ENCODE peak calls at places on chromosomes 11 and 22, in four cellular contexts. F is fibroblast of mammary gland, R is sigmoid colon, L is MCF 10A. M is an unnamed sample.

GRCh38 chr11:12195773-12196172 is 85.4 kb downstream of the MICAL2 start:
- DNase-seq in F (no peak), R (no peak), L (no peak), M (no peak)

GRCh38 chr11:72609451-72609850 is 64.8 kb downstream of the PDE2A start:
- DNase-seq in F (no peak), R (no peak), L (peak), M (no peak)

GRCh38 chr11:109197656-109198055 is 224.3 kb upstream of the C11orf87 start:
- DNase-seq in F (peak), R (no peak), L (no peak), M (no peak)

GRCh38 chr11:127000291-127000968 is at the start of gene KIRREL3:
- DNase-seq in F (no peak), R (no peak), L (no peak), M (no peak)

GRCh38 chr11:107856981-107857517 is 1.5 kb downstream of the SLC35F2 start:
- DNase-seq in F (peak), R (no peak), L (peak), M (no peak)

GRCh38 chr11:123719452-123719851 is 22.0 kb downstream of the ZNF202 start:
- DNase-seq in F (peak), R (no peak), L (no peak), M (no peak)

GRCh38 chr22:22784249-22785039 is 103.2 kb upstream of the IGLL5 start:
- DNase-seq in F (no peak), R (no peak), L (no peak), M (no peak)

GRCh38 chr22:33923660-33924246 is 3.5 kb upstream of the LARGE1 start:
- DNase-seq in F (peak), R (peak), L (peak), M (peak)

GRCh38 chr22:20867179-20868099 is 8.6 kb downstream of the SNAP29 start:
- DNase-seq in F (peak), R (peak), L (no peak), M (no peak)

GRCh38 chr22:46843691-46844297 is 81.3 kb downstream of the TBC1D22A start:
- DNase-seq in F (no peak), R (no peak), L (no peak), M (no peak)

GRCh38 chr11:93085097-93085496 is 112.7 kb downstream of the SLC36A4 start:
- DNase-seq in F (peak), R (no peak), L (no peak), M (no peak)

GRCh38 chr11:70525006-70525405 is 126.7 kb downstream of the CTTN start:
- DNase-seq in F (no peak), R (no peak), L (peak), M (peak)

GRCh38 chr11:65454696-65455456 is 32.3 kb downstream of the NEAT1 start:
- DNase-seq in F (peak), R (peak), L (no peak), M (peak)

GRCh38 chr11:130781906-130782305 is 134.4 kb downstream of the SNX19 start:
- DNase-seq in F (peak), R (no peak), L (peak), M (peak)

GRCh38 chr22:44137415-44137814 is 43.3 kb upstream of the PARVG start:
- DNase-seq in F (no peak), R (peak), L (no peak), M (no peak)

GRCh38 chr11:132734217-132734616 is 798.1 kb downstream of the OPCML start:
- DNase-seq in F (peak), R (no peak), L (no peak), M (peak)

GRCh38 chr11:61551630-61552029 is 29.2 kb downstream of the SYT7 start:
- DNase-seq in F (peak), R (no peak), L (peak), M (no peak)

GRCh38 chr22:27195104-27195503 is 537.7 kb downstream of the MIAT start:
- DNase-seq in F (no peak), R (peak), L (no peak), M (no peak)

GRCh38 chr11:27592111-27592780 is 85.7 kb upstream of the LIN7C start:
- DNase-seq in F (no peak), R (no peak), L (peak), M (no peak)

GRCh38 chr11:11980841-11981308 is 27.6 kb downstream of the DKK3 start:
- DNase-seq in F (peak), R (no peak), L (no peak), M (no peak)

GRCh38 chr22:39718206-39718605 is 147.7 kb downstream of the CACNA1I start:
- DNase-seq in F (no peak), R (no peak), L (no peak), M (no peak)

GRCh38 chr11:61460474-61460881 is 30.6 kb downstream of the SDHAF2 start:
- DNase-seq in F (peak), R (peak), L (no peak), M (no peak)

GRCh38 chr11:70230151-70230839 is 27.2 kb downstream of the FADD start:
- DNase-seq in F (no peak), R (no peak), L (no peak), M (no peak)

GRCh38 chr22:46931881-46932280 is 169.4 kb downstream of the TBC1D22A start:
- DNase-seq in F (no peak), R (no peak), L (peak), M (peak)

GRCh38 chr22:40289991-40290459 is 56.3 kb upstream of the ADSL start:
- DNase-seq in F (no peak), R (no peak), L (no peak), M (no peak)

GRCh38 chr22:40694409-40694808 is 15.1 kb downstream of the MCHR1 start:
- DNase-seq in F (peak), R (no peak), L (no peak), M (no peak)

DNA sequence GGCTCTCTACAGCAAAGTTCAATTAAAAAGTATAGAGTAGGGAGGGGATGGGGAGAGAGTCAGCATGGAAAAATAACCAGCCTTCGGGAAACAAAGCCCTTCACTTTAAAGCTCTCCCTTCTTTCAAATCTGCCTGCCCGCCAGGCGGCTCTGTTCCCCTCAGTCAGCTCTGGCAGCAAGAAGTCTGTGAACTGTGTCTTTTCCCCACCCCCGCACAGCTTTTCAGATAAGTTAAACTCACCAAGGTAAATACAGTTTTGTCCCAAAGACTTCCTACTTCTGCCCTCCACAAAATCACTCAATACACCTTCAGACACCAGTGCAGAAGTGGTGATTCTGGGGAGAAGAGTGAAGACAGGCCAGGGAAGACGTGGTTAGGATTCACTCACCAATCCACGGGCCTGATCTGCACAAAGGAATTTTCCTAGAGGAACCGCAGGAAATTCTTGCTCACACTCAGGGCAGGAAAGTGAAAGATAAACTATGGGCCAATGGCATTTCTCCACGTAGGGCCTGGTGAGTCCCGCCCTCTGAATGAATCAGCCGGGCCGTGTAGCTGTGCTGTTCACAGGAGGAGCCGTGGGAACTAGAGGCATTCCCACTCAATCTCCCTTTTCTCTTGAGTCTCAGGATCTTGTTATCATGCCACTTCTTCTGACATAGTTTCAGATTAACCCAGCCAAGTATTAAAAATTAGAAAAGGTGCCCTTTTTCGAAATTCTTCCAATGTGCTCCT is at the start of gene TRIM5:
- DNase-seq in F (peak), R (peak), L (peak), M (peak)
- TF ChIP-seq CTCF in F (peak), R (peak), L (peak), M (peak)

GRCh38 chr11:47715082-47715669 is at the start of gene AGBL2:
- DNase-seq in F (peak), R (peak), L (peak), M (no peak)
- TF ChIP-seq CTCF in F (no peak), R (no peak), L (no peak), M (no peak)

DNA sequence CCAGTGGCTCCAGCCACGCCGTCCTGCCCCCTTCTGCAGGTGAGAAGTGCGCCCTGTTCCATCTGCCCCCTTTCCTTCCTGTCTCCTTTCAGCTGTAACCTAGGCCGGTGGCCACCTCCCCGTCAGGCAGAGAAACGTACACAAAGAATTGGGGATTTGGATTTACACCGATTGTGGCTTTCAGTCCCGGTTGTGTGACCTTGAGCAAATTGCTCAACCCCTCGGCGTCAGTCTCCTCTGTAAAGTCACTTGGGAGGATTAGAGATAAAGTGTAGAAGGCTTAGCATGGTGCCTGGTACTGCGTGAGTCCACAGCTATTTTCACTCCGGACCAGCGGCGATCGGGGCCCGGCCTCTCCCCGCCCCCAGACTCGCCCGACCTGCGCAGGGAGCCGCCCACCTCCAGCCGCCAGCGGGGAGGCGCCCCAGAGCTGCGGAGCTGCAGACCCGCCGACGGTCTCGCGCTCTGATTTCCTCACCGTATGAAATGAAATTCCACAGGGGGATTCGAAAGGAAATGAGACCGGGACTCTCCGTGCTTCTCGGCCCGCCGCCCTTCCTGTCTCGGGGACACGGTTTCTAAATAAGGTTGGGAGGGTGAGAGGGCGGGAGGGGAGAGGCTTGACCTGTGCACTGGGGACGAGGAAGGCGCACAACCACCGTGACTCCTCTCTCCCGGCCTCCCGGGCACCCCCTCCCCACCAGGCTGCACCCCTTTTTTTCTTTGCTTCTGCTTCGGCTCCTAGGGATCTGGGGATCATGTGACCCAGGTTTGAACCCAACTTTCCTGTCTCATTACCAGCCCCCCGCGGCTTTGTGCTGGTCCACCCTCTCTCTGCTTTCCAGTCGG is 703 bp upstream of the FZD4 start:
- DNase-seq in F (peak), R (peak), L (peak), M (peak)
- TF ChIP-seq CTCF in F (no peak), R (no peak), L (no peak), M (peak)

GRCh38 chr11:102517670-102518069 is 12.9 kb downstream of the MMP7 start:
- DNase-seq in F (no peak), R (no peak), L (no peak), M (no peak)

GRCh38 chr11:102521121-102521520 is 9.4 kb downstream of the MMP7 start:
- DNase-seq in F (no peak), R (no peak), L (no peak), M (no peak)

GRCh38 chr11:102520514-102520913 is 10.0 kb downstream of the MMP7 start:
- DNase-seq in F (no peak), R (no peak), L (no peak), M (no peak)

GRCh38 chr11:102516179-102516578 is 14.4 kb downstream of the MMP7 start:
- DNase-seq in F (no peak), R (no peak), L (no peak), M (peak)

GRCh38 chr11:102518296-102519094 is 12.1 kb downstream of the MMP7 start:
- DNase-seq in F (no peak), R (no peak), L (no peak), M (no peak)
- TF ChIP-seq CTCF in F (peak), R (no peak), L (peak), M (peak)

GRCh38 chr11:47269002-47269828 is 718 bp upstream of the MADD start:
- DNase-seq in F (peak), R (peak), L (peak), M (peak)
- TF ChIP-seq CTCF in F (no peak), R (no peak), L (no peak), M (peak)

GRCh38 chr22:17920145-17920605 is 104.2 kb downstream of the MICAL3 start:
- DNase-seq in F (peak), R (no peak), L (peak), M (peak)

GRCh38 chr22:17919276-17920144 is 104.9 kb downstream of the MICAL3 start:
- DNase-seq in F (no peak), R (peak), L (no peak), M (no peak)

GRCh38 chr22:17917490-17917983 is 106.8 kb downstream of the MICAL3 start:
- DNase-seq in F (no peak), R (peak), L (no peak), M (no peak)

GRCh38 chr22:17920992-17921650 is 103.2 kb downstream of the MICAL3 start:
- DNase-seq in F (peak), R (no peak), L (no peak), M (no peak)

GRCh38 chr22:17918840-17919239 is 105.5 kb downstream of the MICAL3 start:
- DNase-seq in F (no peak), R (peak), L (no peak), M (peak)
- TF ChIP-seq CTCF in F (no peak), R (no peak), L (no peak), M (no peak)

DNA sequence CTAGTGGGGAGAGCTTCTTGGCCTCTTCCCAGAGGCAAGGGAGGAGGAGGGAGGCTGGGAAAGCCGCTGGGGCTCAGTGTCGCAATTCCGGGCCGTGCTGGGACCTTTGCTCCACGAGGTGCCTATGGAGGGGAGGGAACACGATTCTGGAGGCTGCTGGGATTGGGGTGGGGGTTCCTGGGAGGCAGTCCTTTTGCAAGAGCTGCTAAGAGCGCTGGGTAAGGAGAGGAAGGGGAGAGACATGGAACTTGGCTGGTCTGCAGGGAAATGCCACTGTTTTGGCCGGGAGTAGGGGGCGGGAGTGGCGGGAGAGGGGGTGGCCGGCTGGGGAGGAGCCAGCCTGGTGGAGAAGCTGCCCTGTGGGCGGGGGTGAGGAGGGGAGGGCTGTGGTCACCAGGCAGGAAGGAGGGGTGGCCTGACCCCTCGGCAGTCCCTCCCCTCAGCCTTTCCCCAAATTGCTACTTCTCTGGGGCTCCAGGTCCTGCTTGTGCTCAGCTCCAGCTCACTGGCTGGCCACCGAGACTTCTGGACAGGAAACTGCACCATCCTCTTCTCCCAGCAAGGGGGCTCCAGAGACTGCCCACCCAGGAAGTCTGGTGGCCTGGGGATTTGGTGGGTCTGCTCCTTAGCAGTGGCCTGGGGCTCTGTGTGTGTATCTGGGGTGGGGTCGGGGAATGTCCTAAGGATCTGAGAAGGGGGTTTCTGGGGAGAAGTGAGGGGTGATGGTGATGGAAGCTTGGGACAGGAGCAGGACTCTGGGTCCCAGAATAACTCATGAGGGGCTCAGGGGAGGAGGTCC is at the start of gene NR1H3:
- DNase-seq in F (peak), R (peak), L (peak), M (no peak)
- TF ChIP-seq CTCF in F (peak), R (peak), L (peak), M (peak)

GRCh38 chr11:66510271-66510989 is at the start of gene BBS1:
- DNase-seq in F (peak), R (peak), L (peak), M (peak)
- TF ChIP-seq CTCF in F (no peak), R (no peak), L (no peak), M (peak)

DNA sequence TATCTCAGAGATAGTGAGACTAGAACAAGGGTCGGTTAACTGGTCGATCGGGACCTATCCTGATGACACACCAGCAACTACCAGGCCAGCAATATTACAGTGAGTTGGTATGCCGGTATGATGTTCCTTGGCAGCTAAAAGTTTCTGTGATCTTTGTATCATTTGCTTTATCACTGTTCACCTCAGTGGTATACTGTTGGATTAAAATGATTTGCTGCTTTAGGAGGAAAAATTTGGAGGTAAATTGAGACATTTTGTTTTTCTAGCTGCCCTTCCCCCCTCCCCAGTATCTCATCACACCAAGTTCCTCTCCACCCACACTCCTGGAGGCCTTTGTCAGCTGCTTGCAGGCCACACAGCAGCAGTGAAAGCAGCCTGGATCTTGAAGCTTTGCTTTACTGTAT is 6.9 kb upstream of the SIDT2 start:
- DNase-seq in F (peak), R (no peak), L (no peak), M (no peak)
- TF ChIP-seq CTCF in F (no peak), R (no peak), L (no peak), M (no peak)

M was measured in foreskin keratinocyte.